ENCODE peak calls at places on chromosomes 5 and 9, in four cellular contexts. K, Q, Y and M are unnamed samples.
A peak's percentile ranks its signal among the peaks of the same experiment; 100 is the strongest.

GRCh38 chr9:84504360-84504759 is 163.8 kb upstream of the SLC28A3 start:
- DNase-seq in K (no peak), Y (no peak), Q (no peak), M (no peak)

GRCh38 chr9:87193925-87194380 is 246.6 kb upstream of the GAS1 start:
- DNase-seq in K (peak; percentile 91), Y (no peak), Q (peak; percentile 95), M (peak; percentile 68)

GRCh38 chr9:34684145-34684544 is 6.9 kb downstream of the CCL19 start:
- DNase-seq in K (no peak), Y (no peak), Q (no peak), M (no peak)

GRCh38 chr5:139473105-139473504 is 2.3 kb downstream of the SMIM33 start:
- DNase-seq in K (no peak), Y (peak; percentile 51), Q (no peak), M (peak; percentile 31)

GRCh38 chr5:42858709-42859108 is 47.0 kb upstream of the SELENOP start:
- DNase-seq in K (no peak), Y (no peak), Q (no peak), M (no peak)

GRCh38 chr9:136229096-136230065 is 16.2 kb downstream of the QSOX2 start:
- DNase-seq in Q (peak; percentile 42), K (no peak), Y (no peak), M (no peak)

GRCh38 chr5:4857761-4858160 is 282.4 kb upstream of the ADAMTS16 start:
- DNase-seq in Y (no peak), Q (no peak), K (no peak), M (no peak)

GRCh38 chr5:156103116-156103860 is 223.7 kb upstream of the SGCD start:
- DNase-seq in Q (peak; percentile 54), K (no peak), Y (no peak), M (no peak)

GRCh38 chr5:175483337-175483736 is 5.0 kb downstream of the SFXN1 start:
- DNase-seq in K (no peak), Y (no peak), Q (no peak), M (no peak)

GRCh38 chr9:128551652-128552152 is 685 bp upstream of the SPTAN1 start:
- DNase-seq in K (no peak), Y (no peak), Q (no peak), M (no peak)

GRCh38 chr9:98795970-98796363 is 388 bp downstream of the ANKS6 start:
- DNase-seq in K (no peak), Y (no peak), Q (no peak), M (no peak)

GRCh38 chr5:41877408-41877807 is 7.2 kb upstream of the OXCT1 start:
- DNase-seq in K (no peak), Y (no peak), Q (no peak), M (no peak)

GRCh38 chr9:21777701-21778100 is 24.7 kb upstream of the MTAP start:
- DNase-seq in Y (no peak), Q (peak; percentile 88), K (peak; percentile 73), M (peak; percentile 78)

GRCh38 chr9:95197692-95198271 is 119.7 kb downstream of the FANCC start:
- DNase-seq in K (peak; percentile 45), Y (no peak), Q (peak; percentile 62), M (peak; percentile 45)

GRCh38 chr5:124596595-124597388 is 149.6 kb downstream of the ZNF608 start:
- DNase-seq in K (peak; percentile 78), Q (peak; percentile 93), Y (no peak), M (peak; percentile 84)

GRCh38 chr5:11602298-11602697 is 301.9 kb downstream of the CTNND2 start:
- DNase-seq in Y (no peak), Q (no peak), K (no peak), M (no peak)

GRCh38 chr5:36298546-36298945 is 3.2 kb downstream of the RANBP3L start:
- DNase-seq in Y (no peak), Q (peak; percentile 55), K (peak; percentile 31), M (no peak)

GRCh38 chr5:141757402-141757801 is 75.4 kb upstream of the ARAP3 start:
- DNase-seq in Y (peak; percentile 26), Q (peak; percentile 39), K (peak; percentile 29), M (peak; percentile 61)

GRCh38 chr9:97747201-97747965 is 50.2 kb upstream of the XPA start:
- DNase-seq in Q (no peak), K (no peak), Y (no peak), M (no peak)

GRCh38 chr5:127486471-127486870 is 31.0 kb upstream of the PRRC1 start:
- DNase-seq in Y (no peak), K (no peak), Q (no peak), M (no peak)

GRCh38 chr5:73093943-73094342 is 26.4 kb upstream of the TMEM171 start:
- DNase-seq in K (peak; percentile 53), Q (peak; percentile 76), Y (no peak), M (peak; percentile 59)

GRCh38 chr9:133421615-133422542 is at the start of gene ADAMTS13:
- DNase-seq in Q (peak; percentile 15), K (no peak), Y (no peak), M (no peak)

GRCh38 chr9:112061152-112061740 is 113.9 kb downstream of the SUSD1 start:
- DNase-seq in Q (peak; percentile 99), K (peak; percentile 97), Y (no peak), M (peak; percentile 99)

GRCh38 chr5:56664025-56664424 is 151.3 kb upstream of the MAP3K1 start:
- DNase-seq in Y (no peak), Q (no peak), K (no peak), M (no peak)

GRCh38 chr5:151144275-151144674 is 13.3 kb downstream of the ANXA6 start:
- DNase-seq in Y (no peak), Q (no peak), K (no peak), M (no peak)

GRCh38 chr9:90326219-90326618 is 316.4 kb downstream of the DIRAS2 start:
- DNase-seq in Y (no peak), Q (peak; percentile 56), K (peak; percentile 61), M (peak; percentile 46)

GRCh38 chr5:34005211-34005610 is 2.6 kb downstream of the AMACR start:
- DNase-seq in Q (no peak), Y (no peak), K (no peak), M (no peak)

GRCh38 chr5:125408582-125409069 is 662.2 kb upstream of the ZNF608 start:
- DNase-seq in Q (peak; percentile 96), Y (no peak), K (peak; percentile 93), M (peak; percentile 77)

GRCh38 chr9:89436963-89437625 is 60.8 kb downstream of the SEMA4D start:
- DNase-seq in Y (no peak), K (no peak), Q (no peak), M (no peak)

GRCh38 chr9:133780962-133781827 is 43.0 kb upstream of the SARDH start:
- DNase-seq in Q (no peak), K (no peak), Y (no peak), M (no peak)

GRCh38 chr5:14143843-14144585 is 872 bp downstream of the TRIO start:
- DNase-seq in K (no peak), Q (no peak), Y (peak; percentile 62), M (no peak)

GRCh38 chr5:137410234-137411010 is 88.7 kb downstream of the SPOCK1 start:
- DNase-seq in K (no peak), Q (no peak), Y (no peak), M (no peak)

GRCh38 chr9:74958587-74958986 is 5.9 kb upstream of the C9orf40 start:
- DNase-seq in Q (no peak), K (no peak), Y (no peak), M (no peak)

GRCh38 chr5:133331866-133332731 is 280.2 kb downstream of the FSTL4 start:
- DNase-seq in K (no peak), Q (no peak), Y (no peak), M (no peak)

GRCh38 chr5:59838989-59839388 is 54.5 kb downstream of the PDE4D start:
- DNase-seq in Y (no peak), Q (no peak), K (no peak), M (no peak)

GRCh38 chr9:93111371-93112115 is 15.5 kb downstream of the CARD19 start:
- DNase-seq in Q (no peak), K (peak; percentile 61), Y (no peak), M (no peak)

GRCh38 chr5:2750026-2750757 is 1.3 kb downstream of the IRX2 start:
- DNase-seq in K (no peak), Y (peak; percentile 65), Q (no peak), M (no peak)

GRCh38 chr5:172282277-172283019 is 1.1 kb downstream of the UBTD2 start:
- DNase-seq in Y (no peak), Q (peak; percentile 24), K (no peak), M (no peak)

GRCh38 chr5:94551858-94552257 is 66.5 kb downstream of the KIAA0825 start:
- DNase-seq in Q (no peak), K (no peak), Y (no peak), M (no peak)

GRCh38 chr9:77663754-77664153 is 15.6 kb upstream of the GNA14 start:
- DNase-seq in K (peak; percentile 45), Q (peak; percentile 35), Y (no peak), M (no peak)

GRCh38 chr9:131707050-131707449 is 32.8 kb downstream of the RAPGEF1 start:
- DNase-seq in K (no peak), Y (no peak), Q (no peak), M (no peak)
- TF ChIP-seq CTCF in K (no peak), Y (no peak), Q (no peak), M (no peak)

DNA sequence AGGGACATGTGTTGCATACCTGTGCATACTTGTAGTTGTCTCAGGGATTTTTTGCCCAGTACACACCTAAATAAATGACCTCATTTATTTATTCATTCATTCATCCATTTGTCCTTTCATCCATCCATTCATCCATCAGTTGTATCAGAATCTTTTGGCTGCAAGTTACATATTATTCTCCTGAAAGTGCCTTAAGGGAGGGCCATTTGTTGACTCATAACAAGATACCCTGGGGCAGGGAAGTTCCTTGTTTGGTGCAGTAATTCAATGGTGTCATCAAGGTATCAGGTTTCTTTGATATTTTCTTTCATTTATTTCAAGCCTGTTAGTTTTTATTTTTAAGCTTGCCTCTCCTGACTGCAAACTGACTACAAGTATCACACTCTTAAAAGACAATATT is 597.9 kb upstream of the TLE4 start:
- DNase-seq in Q (peak; percentile 4), K (peak; percentile 4), Y (no peak), M (peak; percentile 11)
- TF ChIP-seq CTCF in Q (no peak), K (no peak), Y (no peak), M (no peak)

GRCh38 chr9:135169709-135170226 is 82.3 kb downstream of the OLFM1 start:
- DNase-seq in Y (no peak), Q (no peak), K (no peak), M (no peak)
- TF ChIP-seq CTCF in Y (no peak), Q (no peak), K (no peak), M (no peak)

GRCh38 chr5:32712463-32713395 is 1.6 kb downstream of the NPR3 start:
- DNase-seq in Q (peak; percentile 17), K (peak; percentile 34), Y (peak; percentile 20), M (no peak)
- TF ChIP-seq CTCF in Q (peak; percentile 15), K (no peak), Y (no peak), M (no peak)

GRCh38 chr5:103519550-103519949 is 43.0 kb downstream of the NUDT12 start:
- DNase-seq in K (peak; percentile 1), Y (no peak), Q (peak; percentile 15), M (peak; percentile 24)
- TF ChIP-seq CTCF in K (peak; percentile 25), Y (peak; percentile 27), Q (peak; percentile 53), M (peak; percentile 42)